ENCODE peak calls at places on chromosomes 11 and 22, in six cellular contexts. D is heart right ventricle; K is cardiac muscle cell; G is AG04449; Q is CD4-positive, CD25-positive, alpha-beta regulatory T cell; M is astrocyte of the spinal cord. P is an unnamed sample.

GRCh38 chr11:34972892-34973291 is 56.5 kb downstream of the PDHX start:
- DNase-seq in K (no peak), D (no peak), G (no peak), M (peak; percentile 36), Q (no peak), P (no peak)

GRCh38 chr11:48307760-48308386 is 1.9 kb downstream of the OR4S1 start:
- DNase-seq in M (peak; percentile 7), G (no peak), K (peak; percentile 0), D (peak; percentile 15), Q (peak; percentile 68), P (peak; percentile 29)

GRCh38 chr11:44342616-44343015 is 32.7 kb upstream of the ALX4 start:
- DNase-seq in D (no peak), M (no peak), G (no peak), Q (no peak), K (no peak), P (no peak)

GRCh38 chr11:62889484-62890437 is 9.1 kb downstream of the SLC3A2 start:
- DNase-seq in D (no peak), M (peak; percentile 19), Q (no peak), K (peak; percentile 79), G (no peak), P (peak; percentile 19)

GRCh38 chr11:114172055-114172861 is 112.7 kb downstream of the ZBTB16 start:
- DNase-seq in K (no peak), M (no peak), D (no peak), Q (peak; percentile 49), G (no peak), P (no peak)

GRCh38 chr22:19419464-19420178 is 11.9 kb downstream of the HIRA start:
- DNase-seq in M (no peak), D (no peak), G (no peak), K (peak; percentile 12), Q (peak; percentile 86), P (no peak)

GRCh38 chr22:38843201-38843715 is 570 bp downstream of the NPTXR start:
- DNase-seq in D (peak; percentile 60), K (peak; percentile 82), M (peak; percentile 69), Q (peak; percentile 74), G (no peak), P (peak; percentile 50)

GRCh38 chr22:42801537-42802165 is 55.4 kb downstream of the ARFGAP3 start:
- DNase-seq in K (no peak), G (no peak), Q (no peak), M (no peak), D (no peak), P (no peak)

GRCh38 chr22:46224771-46225290 is 25.3 kb downstream of the CDPF1 start:
- DNase-seq in K (no peak), D (no peak), G (no peak), Q (no peak), M (no peak), P (no peak)

GRCh38 chr11:69109101-69109500 is 46.6 kb upstream of the SMIM38 start:
- DNase-seq in D (no peak), Q (no peak), G (no peak), K (no peak), M (no peak), P (no peak)

GRCh38 chr11:46808804-46809431 is 37.2 kb downstream of the CKAP5 start:
- DNase-seq in K (no peak), Q (peak; percentile 52), D (no peak), M (peak; percentile 35), G (peak; percentile 9), P (no peak)

GRCh38 chr11:44007746-44008501 is 39.9 kb upstream of the ACCSL start:
- DNase-seq in K (no peak), Q (no peak), G (no peak), M (no peak), D (no peak), P (no peak)

GRCh38 chr11:63761870-63762661 is 6.5 kb downstream of the ZFTA start:
- DNase-seq in G (no peak), M (no peak), K (peak; percentile 42), Q (no peak), D (peak; percentile 35), P (peak; percentile 77)

GRCh38 chr11:12829536-12830314 is 155.5 kb downstream of the TEAD1 start:
- DNase-seq in G (no peak), Q (no peak), M (no peak), D (no peak), K (no peak), P (no peak)

GRCh38 chr22:24445481-24446290 is 18.3 kb downstream of the ADORA2A start:
- DNase-seq in Q (no peak), K (no peak), M (no peak), G (no peak), D (no peak), P (no peak)

GRCh38 chr11:19281041-19281440 is 40.3 kb upstream of the E2F8 start:
- DNase-seq in K (no peak), M (no peak), D (no peak), G (no peak), Q (no peak), P (no peak)

GRCh38 chr22:27108425-27109114 is 451.2 kb downstream of the MIAT start:
- DNase-seq in K (no peak), Q (no peak), D (peak; percentile 43), M (no peak), G (no peak), P (no peak)
- H3K4me3 ChIP-seq in K (no peak overlapping the region), Q (no peak overlapping the region), D (no peak overlapping the region), M (no peak overlapping the region), G (no peak overlapping the region), P (no peak overlapping the region)

GRCh38 chr22:31289335-31289734 is 3.0 kb downstream of the PIK3IP1 start:
- DNase-seq in Q (peak; percentile 50), K (no peak), M (no peak), D (no peak), G (no peak), P (no peak)
- H3K4me3 ChIP-seq in Q (peak overlapping the region; percentile 98), K (no peak overlapping the region), M (no peak overlapping the region), D (no peak overlapping the region), G (no peak overlapping the region), P (no peak overlapping the region)

GRCh38 chr11:122863704-122864326 is 18.7 kb upstream of the JHY start:
- DNase-seq in M (peak; percentile 51), K (peak; percentile 53), G (no peak), Q (peak; percentile 38), D (peak; percentile 24), P (peak; percentile 40)
- H3K4me3 ChIP-seq in M (no peak overlapping the region), K (no peak overlapping the region), G (no peak overlapping the region), Q (no peak overlapping the region), D (no peak overlapping the region), P (no peak overlapping the region)

DNA sequence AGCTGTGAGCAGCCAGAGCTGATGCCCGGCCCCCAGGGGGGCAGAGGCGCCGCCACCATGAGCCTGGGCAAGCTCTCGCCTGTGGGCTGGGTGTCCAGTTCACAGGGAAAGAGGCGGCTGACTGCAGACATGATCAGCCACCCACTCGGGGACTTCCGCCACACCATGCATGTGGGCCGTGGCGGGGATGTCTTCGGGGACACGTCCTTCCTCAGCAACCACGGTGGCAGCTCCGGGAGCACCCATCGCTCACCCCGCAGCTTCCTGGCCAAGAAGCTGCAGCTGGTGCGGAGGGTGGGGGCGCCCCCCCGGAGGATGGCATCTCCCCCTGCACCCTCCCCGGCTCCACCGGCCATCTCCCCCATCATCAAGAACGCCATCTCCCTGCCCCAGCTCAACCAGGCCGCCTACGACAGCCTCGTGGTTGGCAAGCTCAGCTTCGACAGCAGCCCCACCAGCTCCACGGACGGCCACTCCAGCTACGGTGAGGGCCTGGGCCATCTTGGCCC is 6.1 kb downstream of the CDC42EP1 start:
- DNase-seq in D (no peak), M (no peak), G (no peak), K (no peak), Q (peak; percentile 46), P (no peak)
- H3K4me3 ChIP-seq in D (no peak overlapping the region), M (no peak overlapping the region), G (no peak overlapping the region), K (no peak overlapping the region), Q (no peak overlapping the region), P (no peak overlapping the region)

GRCh38 chr11:71140206-71140919 is 112.0 kb downstream of the SHANK2 start:
- DNase-seq in Q (no peak), G (no peak), M (no peak), K (no peak), D (no peak), P (no peak)
- H3K4me3 ChIP-seq in Q (no peak overlapping the region), G (no peak overlapping the region), M (no peak overlapping the region), K (no peak overlapping the region), D (no peak overlapping the region), P (no peak overlapping the region)

DNA sequence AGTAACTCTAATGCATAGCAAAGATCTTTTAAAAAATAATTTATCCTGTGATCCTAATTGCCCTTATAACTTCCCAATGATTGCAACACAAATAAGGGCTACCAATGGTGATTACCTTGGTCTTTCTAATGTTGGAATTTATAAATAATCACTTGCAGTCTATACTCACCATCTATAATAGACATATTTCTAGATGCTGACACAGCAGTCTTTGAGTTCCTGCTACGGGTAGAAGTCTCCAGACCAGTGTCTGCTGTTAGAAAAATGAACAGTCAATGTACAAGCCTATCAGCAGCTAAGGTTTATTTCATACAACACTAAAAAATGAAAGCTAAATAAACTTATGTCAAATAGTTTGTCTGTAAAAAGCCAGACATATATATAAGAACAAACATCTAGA is 44.4 kb upstream of the GPR83 start:
- DNase-seq in D (no peak), Q (no peak), K (no peak), M (no peak), G (no peak), P (no peak)
- H3K4me3 ChIP-seq in D (no peak overlapping the region), Q (no peak overlapping the region), K (no peak overlapping the region), M (no peak overlapping the region), G (no peak overlapping the region), P (no peak overlapping the region)

DNA sequence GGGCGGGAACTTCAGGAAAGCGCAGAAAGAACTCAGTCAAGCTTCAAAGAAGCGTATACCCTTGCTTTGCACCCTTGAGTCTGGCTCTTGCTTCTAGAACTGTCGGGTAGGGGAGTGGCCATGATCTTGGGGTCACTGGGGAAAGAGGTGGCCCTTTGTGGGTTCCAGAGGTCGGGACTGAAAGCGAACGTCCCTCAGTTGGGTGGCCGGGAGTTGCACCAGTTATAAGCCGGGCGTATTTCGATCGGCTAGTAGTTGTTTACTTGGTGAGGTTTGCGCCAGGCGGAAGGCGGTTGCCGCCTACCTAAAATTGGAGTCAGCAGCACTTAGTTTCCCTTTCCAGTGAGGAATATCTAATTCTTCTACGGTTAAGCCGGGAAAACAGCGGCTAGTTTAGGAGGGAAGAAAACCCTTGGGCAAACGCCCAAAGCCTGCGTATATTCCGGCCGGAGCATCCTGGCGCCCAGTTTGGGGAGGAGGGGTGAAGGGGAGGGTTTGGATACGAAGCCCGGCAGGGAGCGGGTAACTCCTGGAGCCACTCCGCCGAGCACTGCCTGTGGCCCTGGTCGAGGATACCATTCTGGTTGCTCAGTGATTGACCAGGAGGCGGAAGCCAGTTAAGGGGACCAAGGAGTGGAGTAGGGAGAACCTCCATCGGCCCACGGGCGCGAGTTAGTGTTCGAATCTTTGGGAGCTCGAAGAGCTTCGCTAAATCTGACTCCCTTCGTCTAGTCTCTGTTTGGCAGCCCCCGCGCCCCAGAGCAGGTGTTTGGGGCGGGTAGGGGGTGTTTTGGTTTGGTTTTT is 810 bp upstream of the WT1 start:
- DNase-seq in K (no peak), G (no peak), M (no peak), Q (no peak), D (no peak), P (peak; percentile 24)
- H3K4me3 ChIP-seq in K (peak overlapping the region; percentile 22), G (no peak overlapping the region), M (no peak overlapping the region), Q (no peak overlapping the region), D (peak overlapping the region; percentile 46), P (peak overlapping the region; percentile 59)